ENCODE peak calls at places on chromosomes 5 and 9, in four cellular contexts. V is left colon, N is lung, X is left ventricle myocardium inferior. K is an unnamed sample.

GRCh38 chr9:70639853-70640814 is 225.7 kb upstream of the KLF9 start:
- DNase-seq in N (no peak), X (no peak), V (no peak), K (no peak)

GRCh38 chr5:68644971-68645370 is 429.4 kb downstream of the PIK3R1 start:
- DNase-seq in N (no peak), V (no peak), X (no peak), K (no peak)

GRCh38 chr5:96338089-96338488 is 95.0 kb downstream of the PCSK1 start:
- DNase-seq in N (no peak), V (no peak), X (no peak), K (no peak)

GRCh38 chr5:158765407-158765806 is 334.3 kb downstream of the EBF1 start:
- DNase-seq in V (no peak), X (no peak), N (no peak), K (no peak)

GRCh38 chr5:103703617-103704016 is 141.0 kb upstream of the NUDT12 start:
- DNase-seq in N (no peak), X (no peak), V (no peak), K (no peak)

GRCh38 chr9:87973791-87974292 is 491 bp downstream of the CDK20 start:
- DNase-seq in N (no peak), V (no peak), X (no peak), K (no peak)

GRCh38 chr9:105206821-105207699 is 37.4 kb upstream of the SLC44A1 start:
- DNase-seq in V (no peak), N (no peak), X (no peak), K (no peak)

GRCh38 chr5:140073296-140073695 is 30.2 kb upstream of the NRG2 start:
- DNase-seq in N (no peak), X (no peak), V (no peak), K (no peak)

GRCh38 chr9:136090768-136091581 is 4.1 kb downstream of the NACC2 start:
- DNase-seq in X (peak), N (no peak), V (peak), K (no peak)

GRCh38 chr5:50667653-50668403 is 1.4 kb downstream of the PARP8 start:
- DNase-seq in X (peak), N (peak), V (peak), K (peak)

GRCh38 chr5:68995847-68996204 is 98.0 kb upstream of the SLC30A5 start:
- DNase-seq in V (no peak), N (no peak), X (no peak), K (no peak)

GRCh38 chr9:101561740-101562139 is 28.1 kb downstream of the RNF20 start:
- DNase-seq in X (no peak), V (no peak), N (no peak), K (no peak)

GRCh38 chr5:98110791-98111190 is 662.7 kb upstream of the RGMB start:
- DNase-seq in N (no peak), V (no peak), X (no peak), K (no peak)

GRCh38 chr5:104241051-104241450 is 678.5 kb upstream of the NUDT12 start:
- DNase-seq in X (no peak), V (peak), N (no peak), K (no peak)

GRCh38 chr5:119742311-119742710 is 113.0 kb downstream of the FAM170A start:
- DNase-seq in V (no peak), X (no peak), N (no peak), K (no peak)

GRCh38 chr5:107373511-107374263 is 297.1 kb downstream of the EFNA5 start:
- DNase-seq in N (no peak), V (no peak), X (no peak), K (no peak)

GRCh38 chr9:68825755-68826500 is 120.9 kb downstream of the PIP5K1B start:
- DNase-seq in X (no peak), V (no peak), N (no peak), K (no peak)

GRCh38 chr5:132008163-132008473 is 3.3 kb downstream of the ACSL6 start:
- DNase-seq in N (no peak), X (no peak), V (peak), K (no peak)

GRCh38 chr5:175629793-175630192 is 28.1 kb upstream of the HRH2 start:
- DNase-seq in X (no peak), N (no peak), V (no peak), K (no peak)

GRCh38 chr9:93120846-93121315 is 13.2 kb downstream of the NINJ1 start:
- DNase-seq in N (no peak), X (peak), V (peak), K (no peak)

GRCh38 chr5:82329393-82329792 is 51.2 kb upstream of the RPS23 start:
- DNase-seq in X (no peak), N (no peak), V (no peak), K (no peak)

GRCh38 chr5:88683506-88684135 is 199.4 kb downstream of the MEF2C start:
- DNase-seq in N (no peak), X (no peak), V (no peak), K (no peak)